ENCODE peak calls at places on chromosomes 11 and 22, in eight cellular contexts. U is transverse colon, B is sigmoid colon, O is stomach, F is adrenal gland, V is suprapubic skin, K is H1, D is ovary. W is an unnamed sample.
A peak's percentile ranks its signal among the peaks of the same experiment; 100 is the strongest.

GRCh38 chr22:22935546-22936157 is 48.0 kb downstream of the IGLL5 start:
- DNase-seq in B (no peak), V (no peak), D (no peak), U (peak; percentile 75), O (peak; percentile 35), K (no peak), F (no peak), W (no peak)

GRCh38 chr11:77547863-77548551 is 41.7 kb upstream of the AQP11 start:
- DNase-seq in D (no peak), B (no peak), K (no peak), V (no peak), O (no peak), F (peak; percentile 51), U (peak; percentile 30), W (no peak)

GRCh38 chr11:102286292-102286691 is 31.0 kb upstream of the BIRC3 start:
- DNase-seq in U (no peak), B (no peak), V (no peak), D (no peak), O (no peak), F (no peak), K (no peak), W (no peak)

GRCh38 chr22:44199866-44200265 is 19.1 kb downstream of the PARVG start:
- DNase-seq in K (no peak), U (no peak), D (peak; percentile 9), B (peak; percentile 56), O (no peak), F (no peak), V (no peak), W (no peak)

GRCh38 chr11:132177106-132177505 is 806.7 kb downstream of the NTM start:
- DNase-seq in O (no peak), V (no peak), K (no peak), U (no peak), B (no peak), F (no peak), D (no peak), W (no peak)

GRCh38 chr22:39300198-39300830 is 19.1 kb downstream of the RPL3 start:
- DNase-seq in K (no peak), V (no peak), D (no peak), F (no peak), U (peak; percentile 42), B (no peak), O (no peak), W (peak; percentile 75)

GRCh38 chr11:129489254-129489653 is 113.6 kb downstream of the BARX2 start:
- DNase-seq in F (no peak), D (no peak), K (no peak), B (no peak), V (no peak), U (no peak), O (no peak), W (no peak)

GRCh38 chr11:19829109-19829790 is 116.6 kb downstream of the NAV2 start:
- DNase-seq in D (no peak), V (no peak), U (peak; percentile 31), O (no peak), K (no peak), B (no peak), F (no peak), W (no peak)

GRCh38 chr11:38131535-38131934 is 1533.5 kb upstream of the RAG2 start:
- DNase-seq in D (no peak), B (no peak), U (no peak), V (no peak), K (no peak), O (no peak), F (no peak), W (no peak)

GRCh38 chr11:69369945-69370344 is 76.0 kb downstream of the MYEOV start:
- DNase-seq in O (no peak), D (no peak), U (no peak), F (peak; percentile 1), V (peak; percentile 54), K (no peak), B (no peak), W (no peak)

GRCh38 chr11:2660357-2660939 is 39.3 kb downstream of the KCNQ1OT1 start:
- DNase-seq in V (no peak), D (no peak), U (no peak), O (no peak), K (no peak), F (no peak), B (no peak), W (no peak)
- H3K9me3 ChIP-seq in V (peaks cover 11% of the 10 kb centered on the region), D (no peaks in the 10 kb centered on the region), U (peaks cover 13% of the 10 kb centered on the region), O (peaks cover 28% of the 10 kb centered on the region), K (peaks cover 60% of the 10 kb centered on the region), F (no peaks in the 10 kb centered on the region), B (no peaks in the 10 kb centered on the region), W (no peaks in the 10 kb centered on the region)

DNA sequence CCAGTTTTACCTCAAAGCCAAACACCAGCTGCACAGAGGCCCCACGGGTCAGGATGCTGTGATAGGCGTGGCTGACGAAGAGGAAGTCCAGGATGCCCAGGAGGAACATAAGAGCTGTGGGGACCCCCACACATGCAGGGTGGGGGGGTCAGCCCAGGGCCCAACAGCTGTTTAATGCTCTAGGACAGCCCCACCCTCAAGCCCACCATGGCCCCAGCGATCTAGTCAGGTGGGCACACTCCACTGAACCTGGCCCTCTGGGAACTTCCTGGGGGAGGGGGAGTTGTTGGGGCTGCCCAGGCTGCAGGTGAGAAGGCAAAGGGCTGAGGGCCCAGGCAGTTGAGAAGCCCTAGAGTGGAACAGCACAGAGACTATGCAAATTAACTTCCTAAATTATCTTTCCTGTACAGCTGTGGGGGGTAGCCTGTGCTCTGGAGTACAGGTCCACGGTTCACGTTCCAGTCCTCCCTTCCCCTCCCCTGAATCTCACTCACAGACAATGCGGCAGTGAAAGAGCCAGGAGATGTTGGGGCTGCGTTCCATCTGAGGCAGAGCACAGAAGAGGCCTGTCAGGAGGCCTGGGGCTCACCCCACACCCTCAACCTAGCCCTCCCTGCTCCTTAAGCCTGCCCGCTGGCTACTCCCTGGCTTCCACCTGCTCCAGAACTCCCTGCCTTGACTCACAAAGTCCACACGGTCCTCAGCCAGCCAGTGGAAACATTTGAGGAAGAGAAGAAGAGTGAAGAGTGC is 1.9 kb downstream of the SYVN1 start:
- DNase-seq in D (no peak), V (peak; percentile 65), K (no peak), U (no peak), F (no peak), B (peak; percentile 61), O (no peak), W (peak; percentile 82)
- TF ChIP-seq POLR2A in D (no peak), V (no peak), K (no peak), U (no peak), F (no peak), B (no peak), O (no peak), W (no peak)

DNA sequence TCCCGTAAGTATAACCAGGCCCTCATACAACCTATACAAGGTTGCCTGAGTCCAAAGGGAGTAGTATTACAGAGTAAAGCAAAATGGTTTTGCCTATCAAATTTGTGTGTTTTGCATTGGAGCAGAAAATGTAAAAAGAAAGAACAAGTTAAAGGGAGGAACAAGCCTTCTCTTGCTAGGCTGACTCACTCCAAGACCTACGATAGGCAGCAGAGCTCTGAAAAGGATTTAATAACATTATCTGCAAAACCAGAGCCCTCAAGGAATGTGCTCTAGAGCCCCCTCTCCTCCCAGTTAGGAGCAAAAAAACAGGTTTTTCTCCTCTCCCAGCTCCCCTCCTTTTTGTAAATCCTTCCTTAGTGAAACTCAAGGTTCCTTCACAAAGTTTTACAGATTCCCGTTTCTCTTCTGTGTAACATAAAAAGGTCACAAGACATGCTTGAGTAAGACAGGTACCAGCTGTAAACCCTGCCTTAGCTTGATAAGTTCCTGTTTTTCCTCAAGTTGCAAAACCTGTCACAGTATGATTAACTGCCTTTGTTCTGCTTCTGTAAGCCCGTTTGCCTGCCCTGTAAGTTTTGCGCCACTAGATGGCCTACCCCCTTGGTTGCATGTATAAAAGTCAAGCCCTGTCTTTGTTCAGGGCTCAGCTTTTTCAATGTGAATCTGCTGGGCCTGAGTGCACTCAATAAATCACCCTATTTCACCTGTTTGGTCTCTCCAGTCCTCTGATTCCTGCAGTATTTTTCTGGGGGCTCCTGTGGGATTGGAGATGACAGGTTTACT is 498.2 kb downstream of the KCNA4 start:
- DNase-seq in B (no peak), D (no peak), K (peak; percentile 52), F (no peak), U (no peak), V (no peak), O (no peak), W (no peak)
- H3K9me3 ChIP-seq in B (no peaks in the 10 kb centered on the region), D (no peaks in the 10 kb centered on the region), K (peaks cover 29% of the 10 kb centered on the region), F (no peaks in the 10 kb centered on the region), U (peaks cover 12% of the 10 kb centered on the region), V (peaks cover 4% of the 10 kb centered on the region), O (peaks cover 27% of the 10 kb centered on the region), W (no peaks in the 10 kb centered on the region)

DNA sequence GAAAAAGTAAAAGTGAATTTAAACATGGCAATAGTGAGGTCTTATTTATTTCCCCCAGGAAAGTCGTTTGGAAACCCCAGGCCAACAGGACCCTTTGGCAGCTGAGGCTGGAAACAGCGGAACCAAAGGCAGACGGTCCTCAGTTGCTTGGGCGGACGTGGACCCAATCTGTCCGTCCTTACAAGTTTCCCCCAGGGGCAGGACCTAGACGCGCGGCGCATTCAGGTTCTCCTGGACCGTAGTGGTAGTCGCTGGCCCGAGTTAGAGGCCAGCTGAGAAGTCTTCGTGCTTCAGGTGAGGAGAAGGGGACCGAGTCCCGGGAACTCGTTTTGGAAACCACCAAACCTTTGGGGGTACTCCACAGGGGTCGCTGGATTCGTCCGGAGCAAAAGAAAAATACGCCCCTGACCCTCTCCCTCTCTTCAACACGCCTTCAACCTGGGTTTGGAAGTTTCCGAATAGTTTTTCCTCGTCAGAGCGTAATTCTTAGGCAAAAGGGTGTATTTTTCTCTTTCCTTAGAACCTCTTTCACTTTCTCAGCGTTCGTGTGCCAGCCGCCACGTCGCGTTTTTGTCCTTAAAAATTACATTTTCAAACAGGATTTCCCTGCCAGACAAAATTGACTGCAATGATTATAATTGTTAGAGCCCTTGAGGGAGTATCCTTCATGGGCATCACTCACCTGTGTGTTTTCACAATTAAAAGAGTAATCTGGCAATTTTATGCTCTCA is 2.1 kb downstream of the METTL15 start:
- DNase-seq in D (peak; percentile 71), V (peak; percentile 90), U (peak; percentile 76), B (peak; percentile 86), O (peak; percentile 77), K (peak; percentile 66), F (peak; percentile 65), W (peak; percentile 86)
- TF ChIP-seq POLR2A in D (peak; percentile 30), V (no peak), U (peak; percentile 46), B (peak; percentile 20), O (no peak), K (peak; percentile 80), F (no peak), W (peak; percentile 20)